ENCODE peak calls at places on chromosomes 13 and 19, in seven cellular contexts. S is stomach, L is mucosa of descending colon, I is thoracic aorta, C is neural progenitor cell, Z is lower lobe of right lung, T is progenitor cell of endocrine pancreas. Y is an unnamed sample.

GRCh38 chr13:67438465-67438864 is 208.3 kb upstream of the PCDH9 start:
- DNase-seq in S (no peak), L (no peak), I (no peak), C (peak), Z (no peak), T (no peak), Y (no peak)

GRCh38 chr13:35621989-35622388 is 145.5 kb upstream of the MAB21L1 start:
- DNase-seq in S (no peak), L (no peak), I (no peak), C (no peak), Z (no peak), T (no peak), Y (no peak)

GRCh38 chr13:44364019-44364418 is 9.6 kb upstream of the SERP2 start:
- DNase-seq in S (no peak), L (no peak), I (no peak), C (no peak), Z (no peak), T (no peak), Y (no peak)

GRCh38 chr19:4066682-4067395 is at the start of gene ZBTB7A:
- DNase-seq in S (peak), L (peak), I (peak), C (peak), Z (peak), T (no peak), Y (peak)

GRCh38 chr19:35140898-35141626 is 2.0 kb upstream of the FXYD7 start:
- DNase-seq in S (peak), L (peak), I (peak), C (peak), Z (peak), T (peak), Y (peak)

GRCh38 chr19:46355234-46355990 is 8.5 kb downstream of the PPP5C start:
- DNase-seq in S (no peak), L (no peak), I (no peak), C (no peak), Z (no peak), T (no peak), Y (no peak)

GRCh38 chr13:47146991-47147783 is 250.3 kb upstream of the HTR2A start:
- DNase-seq in S (no peak), L (no peak), I (no peak), C (no peak), Z (no peak), T (no peak), Y (no peak)

GRCh38 chr19:43463381-43464088 is 1.9 kb downstream of the LYPD3 start:
- DNase-seq in S (peak), L (peak), I (peak), C (peak), Z (peak), T (peak), Y (peak)

GRCh38 chr13:99949657-99950413 is 21.7 kb downstream of the ZIC5 start:
- DNase-seq in S (no peak), L (no peak), I (no peak), C (no peak), Z (no peak), T (no peak), Y (no peak)

GRCh38 chr19:18475004-18475453 is 37.1 kb upstream of the ISYNA1 start:
- DNase-seq in S (no peak), L (no peak), I (no peak), C (no peak), Z (no peak), T (no peak), Y (no peak)

GRCh38 chr13:82176761-82177160 is 1705.5 kb downstream of the SLITRK1 start:
- DNase-seq in S (no peak), L (no peak), I (no peak), C (no peak), Z (no peak), T (no peak), Y (no peak)

GRCh38 chr13:48121733-48122132 is 26.8 kb upstream of the MED4 start:
- DNase-seq in S (no peak), L (no peak), I (no peak), C (no peak), Z (no peak), T (no peak), Y (peak)

GRCh38 chr13:112879283-112879833 is 89.7 kb upstream of the MCF2L start:
- DNase-seq in S (no peak), L (no peak), I (no peak), C (no peak), Z (peak), T (no peak), Y (no peak)

GRCh38 chr13:94362411-94362909 is 117.0 kb downstream of the DCT start:
- DNase-seq in S (peak), L (no peak), I (peak), C (peak), Z (no peak), T (peak), Y (peak)

GRCh38 chr19:47036233-47036651 is 12.2 kb downstream of the TMEM160 start:
- DNase-seq in S (peak), L (peak), I (no peak), C (peak), Z (peak), T (no peak), Y (peak)

GRCh38 chr19:43618921-43619261 is 538 bp downstream of the ZNF428 start:
- DNase-seq in S (no peak), L (no peak), I (no peak), C (no peak), Z (no peak), T (no peak), Y (no peak)

GRCh38 chr19:10271543-10272086 is 695 bp downstream of the ICAM1 start:
- DNase-seq in S (no peak), L (peak), I (no peak), C (no peak), Z (no peak), T (no peak), Y (no peak)

GRCh38 chr19:48539503-48540096 is 12.4 kb upstream of the SULT2B1 start:
- DNase-seq in S (peak), L (no peak), I (no peak), C (no peak), Z (no peak), T (no peak), Y (peak)

GRCh38 chr19:48540110-48540509 is 11.9 kb upstream of the SULT2B1 start:
- DNase-seq in S (no peak), L (no peak), I (no peak), C (no peak), Z (no peak), T (no peak), Y (peak)

GRCh38 chr19:48544856-48545750 is 6.9 kb upstream of the SULT2B1 start:
- DNase-seq in S (no peak), L (no peak), I (no peak), C (peak), Z (no peak), T (no peak), Y (no peak)

GRCh38 chr19:48541813-48542212 is 10.2 kb upstream of the SULT2B1 start:
- DNase-seq in S (no peak), L (no peak), I (no peak), C (no peak), Z (no peak), T (no peak), Y (no peak)

GRCh38 chr19:48543121-48543710 is 8.8 kb upstream of the SULT2B1 start:
- DNase-seq in S (peak), L (peak), I (no peak), C (no peak), Z (peak), T (no peak), Y (peak)
- TF ChIP-seq CTCF in S (no peak), L (no peak), I (no peak), C (no peak), Z (no peak), T (no peak), Y (no peak)

GRCh38 chr19:51194527-51195315 is 30.2 kb upstream of the CD33 start:
- DNase-seq in S (no peak), L (no peak), I (no peak), C (no peak), Z (no peak), T (no peak), Y (no peak)
- TF ChIP-seq CTCF in S (no peak), L (no peak), I (no peak), C (no peak), Z (no peak), T (no peak), Y (no peak)

GRCh38 chr13:50580684-50581305 is 262.7 kb downstream of the DLEU7 start:
- DNase-seq in S (no peak), L (no peak), I (no peak), C (no peak), Z (no peak), T (no peak), Y (no peak)
- TF ChIP-seq CTCF in S (no peak), L (no peak), I (no peak), C (no peak), Z (no peak), T (no peak), Y (no peak)

GRCh38 chr13:108227651-108228272 is 9.6 kb downstream of the ABHD13 start:
- DNase-seq in S (no peak), L (no peak), I (no peak), C (peak), Z (no peak), T (peak), Y (no peak)
- TF ChIP-seq CTCF in S (peak), L (peak), I (peak), C (peak), Z (peak), T (peak), Y (peak)

DNA sequence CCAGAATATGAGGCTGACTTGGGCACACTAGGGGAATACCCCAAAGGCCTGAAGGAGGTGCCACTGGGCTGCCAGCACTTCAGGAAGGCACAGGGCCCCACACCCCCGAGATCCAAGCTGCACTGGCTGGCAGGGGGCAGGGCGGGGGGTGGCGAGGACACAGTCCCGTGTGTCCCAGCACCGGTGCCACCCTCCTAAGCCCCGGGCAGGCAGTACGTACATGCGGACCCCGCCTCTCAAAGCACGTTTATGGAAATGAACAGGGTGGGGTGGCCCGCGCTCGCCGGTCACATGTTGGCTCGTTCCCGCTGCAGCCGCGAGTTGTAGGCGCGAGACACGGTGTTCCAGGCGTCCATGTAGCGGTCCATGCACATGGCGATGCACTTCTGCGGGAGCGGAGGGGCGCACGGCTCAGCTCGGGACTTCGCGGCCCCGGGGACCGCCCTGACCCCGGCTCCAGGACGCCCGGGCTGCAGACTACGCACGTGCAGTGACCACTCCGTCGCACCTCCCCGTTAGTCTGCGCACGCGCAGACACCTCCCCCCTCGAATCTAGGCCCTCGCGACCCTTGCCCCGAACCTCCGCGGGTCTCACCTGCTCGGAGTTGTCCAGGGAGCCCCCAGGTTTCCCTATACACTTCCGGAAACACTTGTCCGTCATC is 594 bp downstream of the TIMM13 start:
- DNase-seq in S (peak), L (peak), I (no peak), C (peak), Z (peak), T (peak), Y (peak)
- TF ChIP-seq CTCF in S (no peak), L (no peak), I (no peak), C (no peak), Z (no peak), T (no peak), Y (no peak)

DNA sequence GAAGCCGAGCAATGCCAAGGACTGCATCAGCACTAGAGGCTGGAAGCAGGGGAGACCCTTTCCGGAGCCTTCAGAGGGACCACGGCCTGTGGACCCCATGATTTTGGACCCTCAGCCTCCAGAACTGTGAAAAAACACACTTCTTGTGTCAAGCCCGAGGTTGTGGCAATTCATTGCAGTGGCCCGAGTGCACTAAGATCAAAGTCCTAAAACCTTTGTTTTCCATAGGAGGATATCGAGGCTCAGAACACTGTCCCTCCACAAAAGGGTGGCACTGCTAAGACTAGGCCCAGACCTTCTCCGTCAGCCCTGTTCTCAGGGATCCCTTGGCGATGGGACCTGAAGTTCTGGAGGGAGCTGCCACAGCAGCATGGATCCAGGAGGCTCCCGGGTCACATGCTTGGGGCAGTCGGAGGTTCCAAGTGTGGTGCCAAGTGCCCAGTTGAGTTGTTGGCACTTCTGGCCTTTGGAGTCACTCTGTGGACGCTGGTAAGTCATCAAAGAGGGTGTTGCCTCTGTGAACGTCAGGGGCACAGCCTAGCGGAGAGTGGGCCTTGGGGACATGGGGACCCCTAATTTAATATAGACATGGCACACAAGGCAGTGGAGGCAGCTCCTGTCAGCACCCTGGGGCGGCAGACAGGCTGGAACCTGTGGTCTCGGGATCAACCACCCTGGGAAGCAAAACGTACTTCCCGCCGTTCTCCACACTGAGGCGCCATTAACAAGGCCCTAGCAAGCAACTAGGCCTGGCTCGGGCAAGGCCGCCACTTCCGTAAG is 199.2 kb downstream of the COL4A1 start:
- DNase-seq in S (no peak), L (no peak), I (no peak), C (peak), Z (no peak), T (no peak), Y (no peak)
- TF ChIP-seq CTCF in S (no peak), L (no peak), I (no peak), C (peak), Z (peak), T (peak), Y (no peak)

GRCh38 chr19:1941146-1942077 is at the start of gene CSNK1G2:
- DNase-seq in S (no peak), L (peak), I (no peak), C (no peak), Z (peak), T (no peak), Y (no peak)
- TF ChIP-seq CTCF in S (no peak), L (no peak), I (no peak), C (no peak), Z (no peak), T (peak), Y (peak)

GRCh38 chr19:7497292-7497691 is 8.5 kb upstream of the PEX11G start:
- DNase-seq in S (no peak), L (no peak), I (no peak), C (peak), Z (no peak), T (no peak), Y (no peak)
- TF ChIP-seq CTCF in S (no peak), L (no peak), I (no peak), C (peak), Z (no peak), T (peak), Y (peak)

DNA sequence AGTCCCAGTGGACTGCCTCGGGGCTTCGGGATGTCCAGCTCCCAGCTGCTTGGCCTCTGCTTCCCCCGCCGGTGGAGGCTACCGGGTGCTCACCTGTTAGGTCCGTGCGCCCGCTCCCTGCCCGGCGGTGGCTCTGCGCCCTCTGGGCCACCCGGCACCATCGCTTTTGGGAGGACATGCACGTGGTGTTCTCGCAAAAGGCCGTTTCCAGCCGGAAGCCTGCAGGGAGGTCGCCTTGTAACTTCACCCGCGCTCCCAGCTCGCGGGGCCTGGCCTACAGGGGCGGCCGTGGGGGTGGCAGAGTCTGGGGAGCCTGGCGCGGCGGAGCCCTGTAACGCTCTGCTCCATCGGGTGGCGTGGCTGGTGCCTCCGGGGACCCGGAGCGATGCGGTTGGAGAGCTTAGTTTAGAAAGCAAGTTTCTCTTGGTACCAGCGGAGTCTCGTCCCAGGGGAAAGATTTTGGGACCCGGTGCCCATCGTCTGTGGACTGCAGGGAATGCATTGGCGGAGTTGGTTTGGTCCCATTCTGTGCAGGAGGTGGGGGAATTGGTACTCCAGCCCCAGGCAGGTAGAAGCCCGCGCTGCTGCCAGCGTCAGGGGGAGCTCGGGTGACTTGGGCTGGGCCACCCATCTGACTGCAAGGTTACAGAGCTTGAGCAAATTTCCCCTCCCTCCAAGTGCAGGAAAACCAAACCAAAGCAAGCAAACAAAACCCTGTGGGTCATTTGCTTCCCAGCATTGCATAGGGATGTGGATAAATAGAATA is 673 bp downstream of the SPATA13 start:
- DNase-seq in S (peak), L (peak), I (no peak), C (peak), Z (peak), T (no peak), Y (peak)
- TF ChIP-seq CTCF in S (no peak), L (no peak), I (no peak), C (no peak), Z (peak), T (no peak), Y (no peak)

GRCh38 chr19:40530091-40530901 is 46.4 kb upstream of the SHKBP1 start:
- DNase-seq in S (no peak), L (no peak), I (no peak), C (peak), Z (no peak), T (peak), Y (peak)
- TF ChIP-seq CTCF in S (no peak), L (no peak), I (no peak), C (peak), Z (no peak), T (no peak), Y (peak)